ENCODE peak calls at places on chromosomes 3 and 15, in eight cellular contexts. S, W, U, M, A, X, B and P are unnamed samples.

GRCh38 chr15:89377842-89378698 is 43.4 kb upstream of the POLG start:
- DNase-seq in B (no peak), M (no peak), W (no peak), A (no peak), U (no peak), S (no peak), X (no peak), P (no peak)

GRCh38 chr3:14962762-14963161 is 15.4 kb downstream of the NR2C2 start:
- DNase-seq in U (no peak), M (peak), X (peak), S (no peak), A (no peak), W (peak), B (peak), P (no peak)

GRCh38 chr3:197749315-197749600 is 425 bp upstream of the FYTTD1 start:
- DNase-seq in M (peak), S (no peak), X (peak), A (peak), W (peak), B (peak), U (no peak), P (no peak)

GRCh38 chr3:100830931-100831330 is 121.6 kb downstream of the TFG start:
- DNase-seq in U (no peak), A (no peak), B (no peak), W (no peak), M (no peak), X (no peak), S (no peak), P (no peak)

GRCh38 chr3:5330152-5330810 is 142.8 kb downstream of the EDEM1 start:
- DNase-seq in S (no peak), M (peak), W (peak), B (peak), A (no peak), U (no peak), X (peak), P (no peak)

GRCh38 chr15:64697911-64698369 is 77.4 kb downstream of the RBPMS2 start:
- DNase-seq in A (no peak), M (peak), S (no peak), X (peak), U (no peak), W (peak), B (peak), P (no peak)

GRCh38 chr3:71129611-71130515 is 453.7 kb downstream of the FOXP1 start:
- DNase-seq in S (no peak), W (peak), B (peak), X (peak), A (no peak), U (no peak), M (peak), P (no peak)

GRCh38 chr15:77037475-77038209 is 33.3 kb downstream of the TSPAN3 start:
- DNase-seq in M (no peak), U (no peak), A (no peak), S (peak), B (no peak), W (no peak), X (no peak), P (no peak)

GRCh38 chr3:72336821-72337479 is 511.3 kb downstream of the SHQ1 start:
- DNase-seq in A (no peak), W (peak), M (peak), B (peak), X (peak), U (no peak), S (peak), P (peak)

GRCh38 chr3:71450985-71451560 is 132.5 kb downstream of the FOXP1 start:
- DNase-seq in S (no peak), U (no peak), M (no peak), X (no peak), A (no peak), B (no peak), W (peak), P (no peak)

GRCh38 chr15:48550822-48551525 is 94.5 kb downstream of the FBN1 start:
- DNase-seq in X (peak), B (peak), U (no peak), S (no peak), M (peak), W (no peak), A (no peak), P (no peak)

GRCh38 chr3:53729618-53730017 is 116.6 kb downstream of the CHDH start:
- DNase-seq in M (no peak), X (peak), W (no peak), U (no peak), B (no peak), S (no peak), A (no peak), P (no peak)

GRCh38 chr3:73409405-73409804 is 215.3 kb downstream of the PDZRN3 start:
- DNase-seq in B (peak), W (peak), S (no peak), U (no peak), X (peak), M (peak), A (no peak), P (no peak)

GRCh38 chr3:158097571-158098553 is 8.4 kb downstream of the SHOX2 start:
- DNase-seq in A (peak), S (peak), M (peak), W (peak), X (no peak), U (peak), B (peak), P (no peak)

GRCh38 chr3:155052470-155052869 is 27.6 kb upstream of the MME start:
- DNase-seq in A (no peak), U (no peak), W (no peak), S (no peak), M (no peak), X (no peak), B (no peak), P (no peak)

GRCh38 chr3:52742418-52743041 is 28.2 kb downstream of the NEK4 start:
- DNase-seq in U (no peak), S (no peak), W (peak), A (no peak), B (peak), X (peak), M (peak), P (no peak)

GRCh38 chr3:197953881-197954280 is 3.9 kb downstream of the RPL35A start:
- DNase-seq in M (peak), B (peak), W (peak), A (no peak), U (no peak), X (peak), S (no peak), P (no peak)

GRCh38 chr3:155428558-155428957 is 135.1 kb upstream of the STRIT1 start:
- DNase-seq in U (no peak), B (peak), A (no peak), X (peak), M (peak), W (peak), S (no peak), P (no peak)

GRCh38 chr15:101539930-101540329 is 50.4 kb upstream of the PCSK6 start:
- DNase-seq in U (no peak), S (no peak), A (no peak), M (no peak), B (no peak), X (no peak), W (no peak), P (peak)

GRCh38 chr15:101541501-101542292 is 52.2 kb upstream of the PCSK6 start:
- DNase-seq in S (no peak), W (no peak), X (no peak), A (no peak), B (no peak), M (no peak), U (no peak), P (no peak)

GRCh38 chr15:101539492-101539891 is 50.0 kb upstream of the PCSK6 start:
- DNase-seq in W (no peak), A (no peak), B (no peak), S (no peak), X (no peak), U (no peak), M (no peak), P (peak)

GRCh38 chr15:101538996-101539395 is 49.5 kb upstream of the PCSK6 start:
- DNase-seq in M (no peak), B (no peak), A (no peak), U (no peak), W (no peak), X (no peak), S (no peak), P (peak)

GRCh38 chr15:101540480-101541239 is 51.2 kb upstream of the PCSK6 start:
- DNase-seq in S (no peak), U (no peak), A (no peak), X (no peak), B (peak), W (no peak), M (no peak), P (peak)
- TF ChIP-seq CTCF in S (no peak), U (no peak), A (no peak), X (no peak), B (peak), W (no peak), M (no peak), P (no peak)

GRCh38 chr3:119602676-119603075 is 5.0 kb downstream of the PLA1A start:
- DNase-seq in U (no peak), B (no peak), W (no peak), S (no peak), X (no peak), A (no peak), M (no peak), P (no peak)

GRCh38 chr3:119599558-119600174 is 2.0 kb downstream of the PLA1A start:
- DNase-seq in M (no peak), U (no peak), B (no peak), W (no peak), X (no peak), S (peak), A (no peak), P (no peak)

GRCh38 chr3:119598410-119599098 is 869 bp downstream of the PLA1A start:
- DNase-seq in U (no peak), B (no peak), M (no peak), S (no peak), A (no peak), X (no peak), W (no peak), P (no peak)

GRCh38 chr3:119600732-119601131 is 3.0 kb downstream of the PLA1A start:
- DNase-seq in M (no peak), W (no peak), A (no peak), X (no peak), B (no peak), S (peak), U (no peak), P (no peak)

DNA sequence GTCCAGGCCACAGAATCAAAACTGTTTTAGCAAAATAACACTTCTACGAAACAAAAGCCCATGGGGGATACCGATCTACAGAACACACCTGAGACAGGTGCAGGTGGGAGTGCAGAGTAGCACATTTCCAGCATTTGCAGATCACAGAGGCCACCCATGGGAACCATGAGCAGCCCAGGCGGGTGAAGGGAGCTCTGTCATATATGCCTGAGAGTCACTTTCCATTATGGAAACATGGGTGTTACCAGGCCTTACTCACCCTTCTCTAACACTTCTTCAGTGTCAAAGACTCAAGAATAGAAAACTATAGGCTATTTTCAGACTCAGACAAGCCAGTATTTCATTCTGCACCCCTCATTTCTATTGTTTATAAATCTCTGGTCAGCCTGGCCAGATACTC is 3.5 kb downstream of the PLA1A start:
- DNase-seq in U (no peak), S (no peak), M (no peak), A (no peak), B (no peak), X (no peak), W (no peak), P (no peak)
- TF ChIP-seq CTCF in U (no peak), S (no peak), M (no peak), A (no peak), B (no peak), X (no peak), W (no peak), P (no peak)

GRCh38 chr3:192915306-192915705 is 2.4 kb downstream of the MB21D2 start:
- DNase-seq in B (peak), W (peak), S (peak), M (peak), U (no peak), A (no peak), X (peak), P (no peak)
- TF ChIP-seq CTCF in B (peak), W (peak), S (no peak), M (peak), U (no peak), A (no peak), X (peak), P (peak)

DNA sequence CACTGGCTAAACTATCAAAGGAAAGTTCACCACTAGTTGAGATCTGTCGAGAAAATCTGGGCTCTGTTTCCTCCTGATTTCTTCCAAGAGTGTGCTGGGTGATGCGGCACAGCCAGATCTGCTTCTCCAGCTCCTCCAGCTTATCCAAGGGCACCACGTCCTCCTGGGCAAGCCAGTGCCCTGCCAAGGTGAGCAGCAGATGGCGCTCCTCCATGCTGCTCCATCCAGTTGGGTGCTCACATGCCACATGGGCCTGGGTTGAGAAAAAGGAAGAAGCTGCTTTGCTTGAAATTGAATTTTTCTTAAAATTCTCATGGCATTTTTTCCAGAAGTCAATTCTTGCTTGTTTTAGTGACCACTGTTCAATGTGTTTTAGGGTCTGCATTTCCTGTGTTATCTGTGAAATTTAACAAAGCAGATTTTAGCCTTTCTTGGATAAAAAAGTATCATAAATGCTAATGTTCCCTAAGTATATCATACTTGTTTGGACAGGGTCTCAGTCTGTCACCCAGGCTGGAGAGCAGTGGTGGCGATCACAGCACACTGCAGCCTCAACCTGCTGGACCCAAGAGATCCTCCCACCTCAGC is 47.3 kb downstream of the EIF3J start:
- DNase-seq in B (peak), S (peak), X (peak), U (no peak), M (peak), W (no peak), A (peak), P (no peak)
- TF ChIP-seq CTCF in B (peak), S (peak), X (peak), U (peak), M (peak), W (peak), A (peak), P (peak)

GRCh38 chr3:103991461-103992115 is 1375.1 kb upstream of the ALCAM start:
- DNase-seq in A (no peak), S (peak), W (no peak), B (peak), M (peak), X (peak), U (no peak), P (no peak)

DNA sequence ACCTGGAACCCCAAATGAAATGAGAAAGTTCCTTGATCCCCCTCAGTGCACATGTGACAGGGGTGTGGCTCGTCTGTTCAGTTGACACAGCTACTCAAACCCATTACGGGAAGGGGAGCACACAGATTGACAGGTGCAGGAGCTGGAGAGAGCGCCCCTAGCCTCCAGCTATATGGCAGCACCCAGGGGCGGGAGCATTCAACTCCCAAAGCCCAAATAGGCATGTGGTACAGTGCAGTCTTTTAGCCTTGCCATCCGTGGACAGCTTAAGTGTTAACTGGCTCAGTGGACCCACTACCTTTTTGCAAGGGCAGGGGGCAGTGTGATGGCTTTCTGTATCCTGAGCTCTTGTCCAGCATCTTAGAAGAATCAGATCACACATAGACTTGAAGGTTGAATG is 1374.2 kb upstream of the ALCAM start:
- DNase-seq in A (no peak), B (no peak), U (no peak), S (no peak), X (no peak), W (no peak), M (no peak), P (no peak)
- TF ChIP-seq CTCF in A (no peak), B (no peak), U (no peak), S (no peak), X (no peak), W (no peak), M (peak), P (no peak)

GRCh38 chr15:90666135-90666909 is 50.8 kb upstream of the BLM start:
- DNase-seq in M (no peak), S (no peak), B (no peak), X (no peak), U (no peak), A (no peak), W (no peak), P (no peak)

GRCh38 chr15:90660195-90660995 is 56.8 kb upstream of the BLM start:
- DNase-seq in B (peak), M (peak), W (peak), U (no peak), S (no peak), X (peak), A (no peak), P (no peak)

GRCh38 chr15:90667063-90667754 is 49.9 kb upstream of the BLM start:
- DNase-seq in S (no peak), A (no peak), B (peak), M (no peak), U (no peak), X (no peak), W (no peak), P (no peak)

GRCh38 chr15:90665288-90666134 is 51.6 kb upstream of the BLM start:
- DNase-seq in W (peak), S (peak), M (peak), B (peak), X (peak), A (no peak), U (no peak), P (no peak)

DNA sequence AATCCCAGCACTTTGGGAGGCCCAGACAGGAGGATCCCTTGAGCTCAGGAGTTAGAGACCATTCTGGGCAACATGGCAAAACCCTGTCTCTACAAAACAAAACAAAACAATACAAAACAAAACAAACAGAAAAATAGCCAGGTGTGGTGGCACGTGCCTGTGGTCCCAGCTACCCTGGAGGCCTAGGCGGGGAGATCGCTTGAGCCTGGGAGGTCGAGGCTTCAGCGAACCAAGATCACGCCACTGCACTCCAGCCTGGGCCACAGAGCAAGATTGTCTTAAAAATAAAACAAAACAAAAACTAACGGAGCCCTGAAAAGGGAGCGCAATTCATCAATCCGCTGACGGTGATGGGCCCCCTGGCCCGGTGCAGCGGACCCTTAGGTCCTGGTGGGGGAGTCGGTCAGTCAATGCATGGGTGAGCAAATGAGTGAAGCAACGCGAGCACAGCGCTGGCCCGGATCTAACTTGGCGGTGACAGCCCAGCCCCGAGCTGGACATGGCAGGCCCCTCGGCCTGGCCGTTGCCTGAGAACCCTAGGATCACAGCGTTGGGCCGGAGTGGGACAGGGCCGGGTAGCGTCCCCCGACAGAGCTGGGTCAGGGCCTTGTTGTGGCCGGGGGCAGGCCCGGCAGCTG is 52.4 kb upstream of the BLM start:
- DNase-seq in X (peak), W (peak), A (no peak), U (no peak), S (peak), M (peak), B (peak), P (no peak)
- TF ChIP-seq CTCF in X (no peak), W (no peak), A (no peak), U (no peak), S (no peak), M (no peak), B (no peak), P (no peak)

GRCh38 chr3:97940034-97940433 is 32.2 kb downstream of the RIOX2 start:
- DNase-seq in M (no peak), W (no peak), X (no peak), A (no peak), S (no peak), B (peak), U (no peak), P (no peak)
- TF ChIP-seq CTCF in M (no peak), W (no peak), X (no peak), A (no peak), S (no peak), B (no peak), U (no peak), P (peak)